ENCODE peak calls at places on chromosomes 2 and 18, in four cellular contexts. U, O, L and H are unnamed samples.

GRCh38 chr2:33765122-33765521 is 166.0 kb upstream of the FAM98A start:
- DNase-seq in U (no peak), O (no peak), L (no peak), H (no peak)

GRCh38 chr2:80489718-80490117 is 185.2 kb upstream of the LRRTM1 start:
- DNase-seq in O (no peak), L (no peak), U (peak), H (no peak)

GRCh38 chr2:85744771-85745601 is 8.8 kb upstream of the ATOH8 start:
- DNase-seq in U (peak), L (no peak), O (no peak), H (no peak)

GRCh38 chr2:11342561-11343343 is 1.7 kb downstream of the ROCK2 start:
- DNase-seq in U (peak), L (no peak), O (no peak), H (no peak)

GRCh38 chr2:153786016-153786415 is 85.7 kb upstream of the GALNT13 start:
- DNase-seq in O (no peak), U (no peak), L (no peak), H (no peak)

GRCh38 chr2:3770724-3771415 is 67.5 kb downstream of the DCDC2C start:
- DNase-seq in U (no peak), O (no peak), L (no peak), H (no peak)

GRCh38 chr2:187434342-187434785 is 13.7 kb downstream of the CALCRL start:
- DNase-seq in U (peak), L (no peak), O (no peak), H (no peak)

GRCh38 chr2:4763009-4763408 is 929.2 kb upstream of the SOX11 start:
- DNase-seq in L (no peak), U (no peak), O (no peak), H (no peak)

GRCh38 chr2:202023198-202023903 is 10.3 kb upstream of the FZD7 start:
- DNase-seq in L (no peak), O (no peak), U (no peak), H (no peak)

GRCh38 chr18:51009071-51009470 is 20.9 kb upstream of the SMAD4 start:
- DNase-seq in L (no peak), U (peak), O (no peak), H (no peak)

GRCh38 chr2:210577263-210578071 is 21.1 kb downstream of the CPS1 start:
- DNase-seq in L (peak), O (peak), U (peak), H (peak)

GRCh38 chr2:42742740-42743666 is 20.9 kb downstream of the OXER1 start:
- DNase-seq in U (no peak), O (peak), L (no peak), H (no peak)

GRCh38 chr2:37415128-37415817 is 70.8 kb downstream of the QPCT start:
- DNase-seq in L (peak), O (no peak), U (peak), H (no peak)

GRCh38 chr2:144217853-144218633 is 301.9 kb downstream of the ZEB2 start:
- DNase-seq in L (no peak), U (peak), O (no peak), H (no peak)

GRCh38 chr2:20494246-20494645 is 47.4 kb downstream of the RHOB start:
- DNase-seq in U (peak), L (no peak), O (no peak), H (no peak)

GRCh38 chr2:199659207-199659606 is 191.8 kb downstream of the FTCDNL1 start:
- DNase-seq in L (no peak), U (peak), O (no peak), H (no peak)

GRCh38 chr18:13501896-13502295 is 224.5 kb downstream of the FAM210A start:
- DNase-seq in O (peak), U (no peak), L (peak), H (peak)

GRCh38 chr2:233385489-233386044 is 31.3 kb downstream of the DGKD start:
- DNase-seq in L (peak), U (no peak), O (peak), H (peak)

GRCh38 chr18:49460958-49461601 is 635 bp upstream of the DYM start:
- DNase-seq in U (no peak), L (no peak), O (no peak), H (no peak)

GRCh38 chr2:143282684-143283083 is 153.5 kb downstream of the ARHGAP15 start:
- DNase-seq in U (no peak), L (no peak), O (no peak), H (no peak)

GRCh38 chr18:36608107-36608506 is 220.7 kb downstream of the TPGS2 start:
- DNase-seq in L (no peak), O (no peak), U (no peak), H (no peak)

GRCh38 chr2:210559167-210559566 is 2.8 kb downstream of the CPS1 start:
- DNase-seq in O (no peak), L (no peak), U (no peak), H (no peak)

GRCh38 chr2:6423131-6423530 is 442.6 kb downstream of the CMPK2 start:
- DNase-seq in U (peak), L (no peak), O (no peak), H (no peak)

GRCh38 chr18:76686737-76687231 is 135.6 kb upstream of the ZNF236 start:
- DNase-seq in O (peak), U (peak), L (peak), H (peak)

GRCh38 chr18:55735969-55736368 is 148.0 kb upstream of the TCF4 start:
- DNase-seq in O (no peak), U (no peak), L (no peak), H (no peak)

GRCh38 chr2:204680576-204680975 is 135.3 kb downstream of the PARD3B start:
- DNase-seq in L (no peak), U (peak), O (no peak), H (no peak)

GRCh38 chr2:142586693-142587432 is 290.6 kb upstream of the KYNU start:
- DNase-seq in O (no peak), L (no peak), U (no peak), H (no peak)

GRCh38 chr2:43041167-43041566 is 185.2 kb downstream of the ZFP36L2 start:
- DNase-seq in L (no peak), O (no peak), U (no peak), H (no peak)

GRCh38 chr2:176446718-176447414 is 177.6 kb downstream of the MTX2 start:
- DNase-seq in L (no peak), O (no peak), U (peak), H (no peak)

GRCh38 chr2:61658841-61659780 is 121.0 kb upstream of the XPO1 start:
- DNase-seq in O (peak), L (peak), U (peak), H (peak)

GRCh38 chr2:7014201-7014640 is 97.0 kb downstream of the RNF144A start:
- DNase-seq in L (peak), O (peak), U (no peak), H (no peak)

GRCh38 chr2:27316655-27317412 is 6.1 kb downstream of the MPV17 start:
- DNase-seq in L (no peak), U (no peak), O (no peak), H (no peak)

GRCh38 chr2:112772322-112772721 is 7.9 kb upstream of the CKAP2L start:
- DNase-seq in O (no peak), L (no peak), U (no peak), H (no peak)

GRCh38 chr2:109501461-109501860 is 112.3 kb downstream of the SEPTIN10 start:
- DNase-seq in O (no peak), U (no peak), L (no peak), H (no peak)

GRCh38 chr2:109497911-109498870 is 115.6 kb downstream of the SEPTIN10 start:
- DNase-seq in U (peak), O (no peak), L (no peak), H (no peak)

GRCh38 chr2:109499549-109499948 is 114.2 kb downstream of the SEPTIN10 start:
- DNase-seq in U (no peak), L (no peak), O (no peak), H (no peak)

GRCh38 chr2:109498906-109499305 is 114.9 kb downstream of the SEPTIN10 start:
- DNase-seq in U (no peak), L (no peak), O (no peak), H (no peak)

DNA sequence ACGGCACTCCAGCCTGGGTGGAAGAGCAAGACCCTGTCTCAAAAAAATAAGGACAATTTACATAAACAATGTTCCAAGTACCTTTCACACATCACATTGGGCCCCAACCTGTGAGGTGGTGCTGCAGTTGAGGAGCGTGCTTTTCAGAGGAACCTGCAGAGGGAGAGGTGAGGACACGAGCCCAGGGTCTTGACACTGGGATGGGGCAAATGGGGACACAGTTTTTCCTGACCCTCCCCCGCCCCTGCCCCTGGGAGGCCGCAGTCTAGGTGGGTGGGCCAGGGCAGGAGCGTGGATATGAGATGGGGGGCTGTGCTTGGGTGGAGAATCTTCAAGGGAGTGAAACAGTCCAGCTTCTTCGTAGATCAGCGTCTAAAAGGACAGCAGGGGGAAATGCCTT is 112.9 kb downstream of the SEPTIN10 start:
- DNase-seq in O (no peak), U (no peak), L (no peak), H (no peak)
- TF ChIP-seq CTCF in O (no peak), U (no peak), L (no peak), H (no peak)

DNA sequence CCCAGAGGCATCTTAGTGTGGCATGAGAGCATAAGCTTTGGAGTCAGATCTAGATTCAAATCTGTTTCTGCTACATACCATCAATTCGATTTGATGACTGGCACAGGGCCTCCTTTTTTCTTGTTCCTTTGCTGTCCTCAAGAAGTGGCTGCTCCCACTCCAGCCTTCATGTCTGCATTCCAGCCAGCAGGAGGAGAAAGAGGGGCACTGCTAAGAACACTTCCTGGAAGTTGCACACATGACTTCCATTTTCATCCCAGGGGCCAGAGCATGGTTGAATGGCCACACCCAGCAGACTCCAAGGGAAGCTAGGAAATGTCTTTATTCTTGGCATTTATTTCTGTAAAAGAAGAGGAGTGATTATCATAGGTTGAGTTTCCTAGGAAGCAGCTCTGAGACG is 50.4 kb downstream of the EML6 start:
- DNase-seq in U (no peak), O (no peak), L (no peak), H (no peak)
- TF ChIP-seq CTCF in U (no peak), O (no peak), L (no peak), H (no peak)

GRCh38 chr18:12399231-12399630 is 8.5 kb upstream of the PRELID3A start:
- DNase-seq in O (no peak), U (no peak), L (no peak), H (no peak)

GRCh38 chr18:12397254-12397653 is 10.5 kb upstream of the PRELID3A start:
- DNase-seq in L (no peak), U (no peak), O (no peak), H (no peak)

GRCh38 chr18:12397793-12398192 is 9.9 kb upstream of the PRELID3A start:
- DNase-seq in L (no peak), O (no peak), U (no peak), H (no peak)

GRCh38 chr18:12401881-12402280 is 5.8 kb upstream of the PRELID3A start:
- DNase-seq in O (no peak), U (no peak), L (no peak), H (peak)

DNA sequence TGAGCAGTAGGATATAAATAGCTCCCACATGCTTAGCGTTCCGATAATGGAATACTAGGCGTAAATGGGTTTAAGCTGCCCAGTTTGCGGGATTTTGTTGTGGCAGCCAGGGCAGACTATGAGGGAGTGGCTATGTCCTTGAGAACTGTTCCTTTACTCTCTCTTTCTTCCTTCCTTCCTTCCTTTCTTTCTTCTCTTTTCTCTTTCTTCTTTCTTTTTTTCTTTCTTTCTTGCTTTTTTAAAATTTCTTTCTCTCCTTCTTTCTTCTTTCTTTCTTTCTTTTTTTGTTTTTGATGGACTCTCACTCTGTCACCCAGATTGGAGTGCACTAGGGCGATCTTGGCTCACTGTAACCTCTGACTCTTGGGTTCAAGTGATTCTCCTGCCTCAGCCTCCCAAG is 9.1 kb upstream of the PRELID3A start:
- DNase-seq in L (no peak), U (no peak), O (no peak), H (no peak)
- TF ChIP-seq CTCF in L (no peak), U (no peak), O (no peak), H (no peak)

GRCh38 chr2:174142290-174142689 is 106.0 kb downstream of the OLA1 start:
- DNase-seq in O (no peak), L (no peak), U (no peak), H (no peak)

DNA sequence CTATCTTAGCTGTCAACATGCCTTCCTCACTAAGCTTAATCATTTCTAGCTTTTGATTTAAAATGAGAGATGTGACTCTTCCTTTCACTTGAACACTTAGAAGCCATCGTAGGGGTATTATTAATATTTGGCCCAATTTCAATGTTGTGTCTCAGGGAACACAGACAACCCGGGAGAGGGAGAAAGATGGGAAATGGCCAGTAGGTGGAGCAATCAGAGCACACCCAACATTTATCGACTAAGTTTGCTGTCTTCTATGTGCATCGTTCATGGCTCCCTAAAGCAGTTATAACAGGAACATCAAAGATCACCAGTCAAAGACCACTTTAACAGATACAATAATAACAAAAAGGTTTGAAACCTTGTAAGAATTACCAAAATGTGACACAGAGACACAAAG is 110.2 kb downstream of the OLA1 start:
- DNase-seq in L (no peak), O (no peak), U (no peak), H (no peak)
- TF ChIP-seq CTCF in L (no peak), O (no peak), U (no peak), H (no peak)

DNA sequence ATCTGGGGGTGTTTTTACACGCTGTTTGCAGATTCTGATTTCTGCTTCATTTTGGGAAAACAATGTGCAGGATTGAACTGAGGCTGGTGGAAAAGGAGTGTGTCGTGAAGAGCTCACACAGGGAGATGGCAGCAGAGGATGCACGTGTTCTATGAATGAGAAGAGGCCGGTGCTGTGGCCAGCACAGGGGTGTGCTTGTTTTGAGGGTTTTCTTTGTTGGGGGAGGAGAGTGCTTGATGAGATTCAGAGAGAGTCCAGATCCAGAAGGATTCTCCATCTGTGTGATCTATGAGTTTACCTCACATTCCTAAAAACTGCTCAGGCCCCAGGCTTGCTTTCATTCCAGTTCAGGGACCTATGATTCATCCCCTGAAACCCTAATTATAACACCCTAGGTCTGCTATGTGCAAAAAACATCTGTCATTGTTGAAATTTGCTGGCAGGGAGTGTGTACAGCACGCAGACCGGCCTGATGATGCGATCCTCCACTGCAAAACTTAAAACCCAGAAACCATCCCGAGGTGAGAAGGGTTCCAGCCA is 12.1 kb downstream of the TGFA start:
- DNase-seq in L (no peak), O (no peak), U (no peak), H (no peak)
- TF ChIP-seq CTCF in L (no peak), O (no peak), U (no peak), H (no peak)

DNA sequence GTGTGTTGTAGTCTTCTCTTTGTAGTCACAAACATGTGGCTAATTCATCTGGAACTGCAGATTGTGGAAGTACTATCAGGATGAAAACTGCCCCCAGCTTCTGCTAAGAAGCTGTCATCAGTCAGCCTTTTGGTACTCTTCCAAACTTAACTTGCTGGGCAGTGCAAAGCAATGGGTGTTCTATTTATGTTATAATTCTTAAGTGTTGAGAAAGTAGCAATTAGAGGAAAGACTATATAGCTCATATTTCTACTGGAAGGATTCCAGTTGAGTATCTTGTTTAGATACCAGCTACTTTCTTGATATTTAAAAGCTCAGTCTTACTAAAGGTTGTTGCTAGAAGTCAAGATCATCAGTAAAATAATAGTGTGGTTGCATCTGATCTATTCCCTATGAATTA is 52.1 kb downstream of the SLC38A11 start:
- DNase-seq in U (peak), L (no peak), O (no peak), H (no peak)
- TF ChIP-seq CTCF in U (no peak), L (no peak), O (no peak), H (no peak)

GRCh38 chr2:203489531-203489930 is 45.6 kb downstream of the RAPH1 start:
- DNase-seq in O (no peak), U (no peak), L (no peak), H (no peak)

GRCh38 chr2:203480623-203481022 is 54.5 kb downstream of the RAPH1 start:
- DNase-seq in O (no peak), U (no peak), L (no peak), H (no peak)

GRCh38 chr2:203490391-203490790 is 44.7 kb downstream of the RAPH1 start:
- DNase-seq in O (no peak), U (no peak), L (no peak), H (no peak)

GRCh38 chr2:203484266-203485112 is 50.6 kb downstream of the RAPH1 start:
- DNase-seq in O (peak), U (peak), L (peak), H (peak)
- TF ChIP-seq CTCF in O (peak), U (peak), L (peak), H (peak)

GRCh38 chr2:122164964-122165363 is 409.5 kb downstream of the TSN start:
- DNase-seq in O (no peak), L (no peak), U (no peak), H (no peak)

GRCh38 chr2:122167561-122167960 is 412.1 kb downstream of the TSN start:
- DNase-seq in L (no peak), O (no peak), U (no peak), H (no peak)

GRCh38 chr2:122172812-122173211 is 417.4 kb downstream of the TSN start:
- DNase-seq in L (no peak), U (no peak), O (no peak), H (no peak)

GRCh38 chr2:122166820-122167219 is 411.4 kb downstream of the TSN start:
- DNase-seq in O (no peak), L (no peak), U (no peak), H (no peak)

GRCh38 chr2:122168799-122169198 is 413.3 kb downstream of the TSN start:
- DNase-seq in U (no peak), O (no peak), L (no peak), H (no peak)
- TF ChIP-seq CTCF in U (no peak), O (no peak), L (no peak), H (no peak)

DNA sequence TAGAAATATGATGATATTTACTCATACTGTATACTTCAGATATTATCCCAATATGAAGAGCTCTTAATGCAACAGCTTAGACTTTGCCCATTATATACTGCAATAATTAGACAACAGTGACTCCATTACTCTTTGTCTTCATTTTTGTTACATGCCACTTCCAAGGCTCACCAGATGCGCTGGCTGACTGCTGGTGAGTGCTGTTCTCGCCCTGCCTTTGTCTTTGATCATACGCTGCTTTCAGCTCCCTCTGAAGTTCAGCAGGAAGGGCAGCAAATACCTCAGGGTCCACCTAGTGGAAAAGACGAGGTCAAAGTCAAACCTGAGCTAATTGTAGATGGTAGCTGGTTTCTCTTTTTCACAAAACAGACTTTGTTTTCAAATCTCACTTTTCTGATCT is 66.3 kb downstream of the EIF5B start:
- DNase-seq in L (no peak), O (no peak), U (no peak), H (no peak)
- TF ChIP-seq CTCF in L (no peak), O (no peak), U (no peak), H (peak)